ENCODE peak calls at places on chromosomes 6 and 20, in four cellular contexts. Z is GM12878, I is HepG2, T is K562. C is an unnamed sample.

GRCh38 chr6:9516207-9516606 is 898.7 kb downstream of the TFAP2A start:
- DNase-seq in Z (no peak), I (no peak), T (no peak), C (no peak)

GRCh38 chr20:19974621-19975435 is 42.3 kb upstream of the NAA20 start:
- DNase-seq in Z (no peak), I (no peak), T (no peak), C (no peak)

GRCh38 chr20:25275813-25276532 is 28.1 kb downstream of the PYGB start:
- DNase-seq in Z (no peak), I (no peak), T (no peak), C (peak; percentile 9)

GRCh38 chr6:84462697-84463096 is 235.3 kb upstream of the CEP162 start:
- DNase-seq in Z (no peak), I (no peak), T (no peak), C (no peak)

GRCh38 chr6:112744827-112745226 is 397.7 kb downstream of the RFPL4B start:
- DNase-seq in Z (no peak), I (no peak), T (no peak), C (no peak)

GRCh38 chr6:154197176-154197850 is 158.3 kb downstream of the OPRM1 start:
- DNase-seq in Z (no peak), I (no peak), T (no peak), C (no peak)

GRCh38 chr6:82246802-82247633 is 526 bp downstream of the IBTK start:
- DNase-seq in Z (no peak), I (peak; percentile 83), T (peak; percentile 81), C (peak; percentile 67)

GRCh38 chr6:116111552-116112528 is 11.2 kb downstream of the NT5DC1 start:
- DNase-seq in Z (no peak), I (peak; percentile 60), T (peak; percentile 62), C (peak; percentile 66)

GRCh38 chr6:132136976-132137375 is 185.8 kb upstream of the CCN2 start:
- DNase-seq in Z (no peak), I (no peak), T (no peak), C (no peak)

GRCh38 chr6:2531426-2532208 is 219.1 kb downstream of the MYLK4 start:
- DNase-seq in Z (no peak), I (no peak), T (no peak), C (no peak)

GRCh38 chr6:32175322-32175710 is 568 bp downstream of the AGPAT1 start:
- DNase-seq in Z (no peak), I (no peak), T (peak; percentile 24), C (no peak)

GRCh38 chr6:118297821-118298220 is 250.3 kb upstream of the PLN start:
- DNase-seq in Z (no peak), I (no peak), T (no peak), C (no peak)

GRCh38 chr6:170365581-170365980 is 59.0 kb downstream of the FAM120B start:
- DNase-seq in Z (no peak), I (no peak), T (no peak), C (no peak)

GRCh38 chr6:36599791-36600209 is 5.6 kb downstream of the SRSF3 start:
- DNase-seq in Z (no peak), I (no peak), T (no peak), C (peak; percentile 44)

GRCh38 chr6:71544028-71544427 is 255.4 kb downstream of the OGFRL1 start:
- DNase-seq in Z (no peak), I (no peak), T (no peak), C (no peak)

GRCh38 chr20:32518593-32519366 is 66.4 kb downstream of the NOL4L start:
- DNase-seq in Z (no peak), I (no peak), T (no peak), C (no peak)

GRCh38 chr6:158620963-158621693 is 23.4 kb downstream of the DYNLT1 start:
- DNase-seq in Z (no peak), I (no peak), T (no peak), C (no peak)

GRCh38 chr6:158624684-158625682 is 19.6 kb downstream of the DYNLT1 start:
- DNase-seq in Z (no peak), I (no peak), T (no peak), C (no peak)

GRCh38 chr6:158622545-158623190 is 21.9 kb downstream of the DYNLT1 start:
- DNase-seq in Z (no peak), I (no peak), T (no peak), C (no peak)

GRCh38 chr6:158619922-158620801 is 24.4 kb downstream of the DYNLT1 start:
- DNase-seq in Z (no peak), I (no peak), T (no peak), C (no peak)

DNA sequence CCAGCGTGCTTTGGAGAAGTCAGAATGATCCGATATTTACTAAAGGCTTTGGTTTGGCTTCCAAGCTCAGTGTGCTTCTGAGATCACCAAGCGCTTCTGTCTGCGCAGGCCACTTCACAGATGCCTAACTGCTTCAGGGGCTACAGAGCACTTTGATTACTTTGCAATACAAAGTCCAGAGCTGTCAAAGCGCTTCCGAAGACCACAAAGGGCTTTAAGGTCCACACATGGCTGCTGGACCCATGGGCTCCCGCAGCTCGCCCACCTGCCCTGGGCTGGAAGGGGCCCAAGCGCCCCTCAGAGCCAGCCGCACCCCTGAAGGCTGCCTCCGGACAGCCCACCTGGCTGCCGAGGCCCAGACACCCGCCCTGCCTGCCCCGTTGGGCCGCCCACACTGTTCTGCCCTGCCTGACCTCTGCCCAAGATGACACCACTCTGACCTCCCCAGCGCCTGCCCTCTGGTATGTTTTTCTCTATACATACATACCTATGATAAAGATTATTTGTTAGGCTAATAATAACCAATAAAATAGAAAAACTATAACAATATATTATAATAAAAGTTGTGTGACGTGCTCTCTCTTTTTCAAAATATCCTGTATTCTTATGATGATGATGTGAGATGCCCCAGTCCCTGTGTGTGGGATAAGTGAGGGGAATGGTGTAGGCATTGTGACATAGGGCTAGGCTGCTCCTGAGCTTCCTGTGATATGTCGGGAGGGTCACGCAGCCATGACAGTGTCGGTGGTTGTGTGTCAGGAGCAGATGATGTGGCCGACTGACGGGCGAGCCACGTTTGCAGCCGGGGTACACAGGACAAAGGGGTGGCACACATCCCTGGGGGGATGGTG is 22.6 kb downstream of the DYNLT1 start:
- DNase-seq in Z (no peak), I (no peak), T (no peak), C (no peak)
- TF ChIP-seq CREM in Z (no peak), I (no peak), T (no peak), C (no peak)

GRCh38 chr6:89583559-89583958 is 55.0 kb downstream of the LYRM2 start:
- DNase-seq in Z (no peak), I (no peak), T (no peak), C (no peak)
- TF ChIP-seq CREM in Z (no peak), I (no peak), T (no peak), C (no peak)

DNA sequence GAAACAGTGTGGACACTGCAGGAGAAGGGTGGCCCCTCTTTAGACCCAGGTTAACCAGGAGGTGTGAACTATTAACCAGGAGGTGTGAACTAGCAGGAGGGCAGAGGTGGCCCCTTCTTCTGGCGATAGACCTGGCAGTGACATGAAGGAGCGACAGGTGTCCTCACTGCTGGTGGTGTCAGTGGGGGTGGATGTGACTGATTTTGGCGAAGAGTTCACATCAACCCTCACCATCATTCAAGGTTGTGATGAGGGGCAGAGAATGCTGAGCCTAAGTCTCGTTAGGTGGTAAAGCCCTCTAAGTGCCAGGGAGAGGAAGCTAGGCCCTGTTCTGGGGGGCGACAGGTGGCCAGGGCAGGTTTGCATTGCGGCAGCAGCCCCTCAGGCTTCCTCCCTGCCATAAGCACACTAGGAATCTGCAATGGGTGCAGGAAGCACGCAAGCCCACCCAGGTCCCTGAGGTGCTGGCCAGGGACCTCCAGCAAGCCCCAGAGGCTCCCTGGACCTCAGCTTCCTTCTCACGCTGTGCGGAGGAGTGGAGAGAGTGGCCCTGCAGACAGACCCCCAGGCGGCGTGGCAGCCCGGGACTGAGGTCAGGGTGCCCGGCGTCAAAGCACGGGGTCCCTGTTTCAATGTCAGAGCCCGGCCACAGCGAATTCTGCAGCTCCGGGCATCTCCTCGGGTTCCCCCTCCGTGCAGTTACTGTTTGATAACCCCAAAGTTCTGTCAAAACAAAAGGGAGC is 13.7 kb downstream of the NPEPL1 start:
- DNase-seq in Z (no peak), I (no peak), T (no peak), C (peak; percentile 3)
- TF ChIP-seq CREM in Z (no peak), I (no peak), T (no peak), C (no peak)

GRCh38 chr20:48706116-48706656 is 121.6 kb downstream of the PREX1 start:
- DNase-seq in Z (no peak), I (no peak), T (no peak), C (no peak)

GRCh38 chr20:48708116-48708515 is 119.7 kb downstream of the PREX1 start:
- DNase-seq in Z (no peak), I (no peak), T (no peak), C (no peak)

GRCh38 chr20:48708630-48709029 is 119.2 kb downstream of the PREX1 start:
- DNase-seq in Z (no peak), I (no peak), T (no peak), C (no peak)

GRCh38 chr20:48705208-48706115 is 122.3 kb downstream of the PREX1 start:
- DNase-seq in Z (no peak), I (no peak), T (no peak), C (no peak)

DNA sequence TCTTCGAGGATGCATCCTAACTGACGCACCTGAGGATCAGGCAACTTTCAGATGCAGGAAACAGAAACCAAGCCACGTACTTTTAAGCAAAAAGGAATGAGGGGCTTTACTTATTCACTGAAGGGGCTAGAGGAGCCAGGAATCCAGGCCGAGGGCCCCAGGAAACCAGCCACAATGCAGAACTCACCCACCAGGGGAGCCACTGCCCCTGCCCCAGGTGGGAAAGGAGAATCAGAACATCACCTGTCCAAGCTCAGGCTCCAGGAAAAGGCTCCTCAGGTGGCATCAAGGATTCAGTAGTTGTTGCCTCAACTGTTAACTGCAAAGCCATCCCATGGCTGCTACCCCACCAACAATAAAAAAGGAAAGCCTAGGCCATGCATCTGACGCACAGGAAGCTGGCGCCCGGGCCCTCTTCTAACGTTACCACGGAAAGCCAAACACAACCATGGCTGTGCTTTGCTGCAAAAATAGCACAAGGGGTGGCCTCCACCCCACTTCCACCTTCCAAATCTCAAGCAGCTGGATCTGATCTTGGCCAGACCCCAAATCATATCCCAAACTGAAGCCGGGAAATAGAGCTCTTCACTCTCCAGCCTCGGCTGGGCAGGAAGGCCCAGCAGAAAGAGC is 121.0 kb downstream of the PREX1 start:
- DNase-seq in Z (no peak), I (no peak), T (no peak), C (no peak)
- TF ChIP-seq CREM in Z (no peak), I (no peak), T (no peak), C (no peak)

GRCh38 chr6:20213271-20213798 is 1.1 kb upstream of the MBOAT1 start:
- DNase-seq in Z (no peak), I (no peak), T (peak; percentile 72), C (no peak)
- TF ChIP-seq CREM in Z (no peak), I (no peak), T (peak; percentile 75), C (no peak)